ENCODE peak calls at places on chromosomes 2 and 18, in six cellular contexts. W is NCI-H1105; F is stimulated activated CD4-positive, alpha-beta T cell treated with anti-CD3 and anti-CD28 coated beads, Interleukin-15, amount 100 ng/mL, for 1 hour; Z is endodermal cell; H is NCI-H82; S is astrocyte of the spinal cord. G is an unnamed sample.
A peak's percentile ranks its signal among the peaks of the same experiment; 100 is the strongest.

GRCh38 chr18:37368110-37368812 is 197.3 kb downstream of the CELF4 start:
- DNase-seq in W (no peak), F (no peak), Z (no peak), H (no peak), S (no peak), G (no peak)

GRCh38 chr18:60508108-60508507 is 135.5 kb upstream of the MC4R start:
- DNase-seq in W (peak; percentile 35), F (no peak), Z (no peak), H (peak; percentile 66), S (no peak), G (no peak)

GRCh38 chr18:11500153-11501122 is 109.0 kb upstream of the SLC35G4 start:
- DNase-seq in W (no peak), F (no peak), Z (no peak), H (no peak), S (peak; percentile 98), G (no peak)

GRCh38 chr2:8496079-8496478 is 185.8 kb upstream of the ID2 start:
- DNase-seq in W (no peak), F (no peak), Z (no peak), H (no peak), S (no peak), G (no peak)

GRCh38 chr2:230700447-230700846 is 12.2 kb upstream of the CAB39 start:
- DNase-seq in W (no peak), F (no peak), Z (no peak), H (no peak), S (no peak), G (no peak)

GRCh38 chr18:69636529-69637301 is 236.0 kb downstream of the DOK6 start:
- DNase-seq in W (no peak), F (no peak), Z (peak; percentile 73), H (peak; percentile 12), S (no peak), G (no peak)

GRCh38 chr2:18971069-18971378 is 381.7 kb upstream of the NT5C1B start:
- DNase-seq in W (no peak), F (no peak), Z (no peak), H (peak; percentile 94), S (no peak), G (no peak)

GRCh38 chr2:212832211-212833195 is 293.9 kb upstream of the ERBB4 start:
- DNase-seq in W (no peak), F (no peak), Z (no peak), H (no peak), S (no peak), G (no peak)

GRCh38 chr2:118371500-118371899 is 283.2 kb downstream of the INSIG2 start:
- DNase-seq in W (peak; percentile 20), F (no peak), Z (peak; percentile 90), H (peak; percentile 55), S (peak; percentile 30), G (peak; percentile 21)

GRCh38 chr18:48826806-48827205 is 124.0 kb downstream of the SMAD7 start:
- DNase-seq in W (no peak), F (no peak), Z (peak; percentile 26), H (no peak), S (no peak), G (no peak)

GRCh38 chr18:13649397-13650252 is 76.7 kb downstream of the FAM210A start:
- DNase-seq in W (no peak), F (no peak), Z (no peak), H (no peak), S (no peak), G (no peak)

GRCh38 chr2:109591236-109591635 is 22.5 kb downstream of the SEPTIN10 start:
- DNase-seq in W (no peak), F (no peak), Z (no peak), H (no peak), S (no peak), G (no peak)

GRCh38 chr2:151946856-151947523 is 118.8 kb upstream of the ARL5A start:
- DNase-seq in W (no peak), F (no peak), Z (peak; percentile 77), H (peak; percentile 86), S (peak; percentile 3), G (no peak)